ENCODE peak calls at places on chromosome X, in six cellular contexts. One of them, this sample, is unnamed.

GRCh38 chrX:149152941-149153340 is 352.2 kb downstream of the IDS start:
- DNase-seq in NCI-H345: no peak
- DNase-seq in GM04504: no peak
- DNase-seq in islet precursor cell: no peak
- DNase-seq in spleen: no peak
- DNase-seq in HEK293T: no peak
- DNase-seq in this sample: no peak

GRCh38 chrX:41737065-41737464 is 13.1 kb downstream of the GPR82 start:
- DNase-seq in NCI-H345: no peak
- DNase-seq in GM04504: no peak
- DNase-seq in islet precursor cell: no peak
- DNase-seq in spleen: no peak
- DNase-seq in HEK293T: no peak
- DNase-seq in this sample: no peak

GRCh38 chrX:38628587-38628986 is 67.2 kb downstream of the TSPAN7 start:
- DNase-seq in NCI-H345: no peak
- DNase-seq in GM04504: no peak
- DNase-seq in islet precursor cell: no peak
- DNase-seq in spleen: no peak
- DNase-seq in HEK293T: no peak
- DNase-seq in this sample: no peak

GRCh38 chrX:55480390-55481062 is 9.1 kb downstream of the USP51 start:
- DNase-seq in NCI-H345: no peak
- DNase-seq in GM04504: no peak
- DNase-seq in islet precursor cell: peak; percentile 7
- DNase-seq in spleen: no peak
- DNase-seq in HEK293T: no peak
- DNase-seq in this sample: no peak

GRCh38 chrX:97039363-97040029 is 155.8 kb downstream of the RPA4 start:
- DNase-seq in NCI-H345: peak; percentile 54
- DNase-seq in GM04504: no peak
- DNase-seq in islet precursor cell: no peak
- DNase-seq in spleen: no peak
- DNase-seq in HEK293T: no peak
- DNase-seq in this sample: no peak

GRCh38 chrX:46572295-46572936 is 1.1 kb upstream of the CHST7 start:
- DNase-seq in NCI-H345: no peak
- DNase-seq in GM04504: no peak
- DNase-seq in islet precursor cell: no peak
- DNase-seq in spleen: no peak
- DNase-seq in HEK293T: no peak
- DNase-seq in this sample: no peak

GRCh38 chrX:118383120-118383519 is 37.2 kb downstream of the WDR44 start:
- DNase-seq in NCI-H345: no peak
- DNase-seq in GM04504: no peak
- DNase-seq in islet precursor cell: no peak
- DNase-seq in spleen: no peak
- DNase-seq in HEK293T: no peak
- DNase-seq in this sample: no peak

GRCh38 chrX:10120828-10121227 is 35.9 kb upstream of the CLCN4 start:
- DNase-seq in NCI-H345: no peak
- DNase-seq in GM04504: no peak
- DNase-seq in islet precursor cell: no peak
- DNase-seq in spleen: no peak
- DNase-seq in HEK293T: no peak
- DNase-seq in this sample: no peak

GRCh38 chrX:119218198-119218597 is 17.9 kb upstream of the PGRMC1 start:
- DNase-seq in NCI-H345: peak; percentile 0
- DNase-seq in GM04504: no peak
- DNase-seq in islet precursor cell: no peak
- DNase-seq in spleen: no peak
- DNase-seq in HEK293T: peak; percentile 41
- DNase-seq in this sample: no peak

GRCh38 chrX:36431819-36432218 is 512.3 kb downstream of the CFAP47 start:
- DNase-seq in NCI-H345: no peak
- DNase-seq in GM04504: no peak
- DNase-seq in islet precursor cell: no peak
- DNase-seq in spleen: no peak
- DNase-seq in HEK293T: no peak
- DNase-seq in this sample: no peak

GRCh38 chrX:153862369-153863250 is 23.4 kb downstream of the L1CAM start:
- DNase-seq in NCI-H345: no peak
- DNase-seq in GM04504: no peak
- DNase-seq in islet precursor cell: no peak
- DNase-seq in spleen: peak; percentile 54
- DNase-seq in HEK293T: no peak
- DNase-seq in this sample: no peak

GRCh38 chrX:129529685-129530281 is 6.5 kb upstream of the SMARCA1 start:
- DNase-seq in NCI-H345: peak; percentile 48
- DNase-seq in GM04504: no peak
- DNase-seq in islet precursor cell: no peak
- DNase-seq in spleen: no peak
- DNase-seq in HEK293T: no peak
- DNase-seq in this sample: peak; percentile 45

GRCh38 chrX:63686878-63687714 is 97.9 kb downstream of the ARHGEF9 start:
- DNase-seq in NCI-H345: peak; percentile 35
- DNase-seq in GM04504: peak; percentile 47
- DNase-seq in islet precursor cell: peak; percentile 54
- DNase-seq in spleen: no peak
- DNase-seq in HEK293T: peak; percentile 49
- DNase-seq in this sample: no peak

GRCh38 chrX:46849933-46850332 is 13.1 kb downstream of the RP2 start:
- DNase-seq in NCI-H345: no peak
- DNase-seq in GM04504: no peak
- DNase-seq in islet precursor cell: no peak
- DNase-seq in spleen: no peak
- DNase-seq in HEK293T: no peak
- DNase-seq in this sample: no peak

GRCh38 chrX:74585766-74586165 is 28.7 kb downstream of the RLIM start:
- DNase-seq in NCI-H345: no peak
- DNase-seq in GM04504: no peak
- DNase-seq in islet precursor cell: no peak
- DNase-seq in spleen: no peak
- DNase-seq in HEK293T: no peak
- DNase-seq in this sample: no peak

GRCh38 chrX:9231491-9231890 is 197.6 kb upstream of the FAM9B start:
- DNase-seq in NCI-H345: no peak
- DNase-seq in GM04504: no peak
- DNase-seq in islet precursor cell: no peak
- DNase-seq in spleen: no peak
- DNase-seq in HEK293T: no peak
- DNase-seq in this sample: no peak

GRCh38 chrX:123753656-123754350 is 21.0 kb upstream of the THOC2 start:
- DNase-seq in NCI-H345: no peak
- DNase-seq in GM04504: no peak
- DNase-seq in islet precursor cell: no peak
- DNase-seq in spleen: no peak
- DNase-seq in HEK293T: no peak
- DNase-seq in this sample: no peak

GRCh38 chrX:153634832-153635231 is 12.2 kb upstream of the DUSP9 start:
- DNase-seq in NCI-H345: no peak
- DNase-seq in GM04504: no peak
- DNase-seq in islet precursor cell: no peak
- DNase-seq in spleen: peak; percentile 75
- DNase-seq in HEK293T: no peak
- DNase-seq in this sample: no peak

GRCh38 chrX:11239230-11239629 is 54.0 kb upstream of the AMELX start:
- DNase-seq in NCI-H345: no peak
- DNase-seq in GM04504: peak; percentile 33
- DNase-seq in islet precursor cell: peak; percentile 58
- DNase-seq in spleen: no peak
- DNase-seq in HEK293T: no peak
- DNase-seq in this sample: no peak

GRCh38 chrX:41092776-41093175 is 7.5 kb downstream of the USP9X start:
- DNase-seq in NCI-H345: no peak
- DNase-seq in GM04504: no peak
- DNase-seq in islet precursor cell: no peak
- DNase-seq in spleen: no peak
- DNase-seq in HEK293T: no peak
- DNase-seq in this sample: no peak

GRCh38 chrX:11264925-11265324 is 28.3 kb upstream of the AMELX start:
- DNase-seq in NCI-H345: no peak
- DNase-seq in GM04504: no peak
- DNase-seq in islet precursor cell: no peak
- DNase-seq in spleen: no peak
- DNase-seq in HEK293T: no peak
- DNase-seq in this sample: no peak

GRCh38 chrX:47650164-47651042 is at the start of gene ELK1:
- DNase-seq in NCI-H345: peak; percentile 98
- DNase-seq in GM04504: peak; percentile 95
- DNase-seq in islet precursor cell: peak; percentile 99
- DNase-seq in spleen: peak; percentile 96
- DNase-seq in HEK293T: peak; percentile 87
- DNase-seq in this sample: peak; percentile 92

GRCh38 chrX:133523526-133523925 is 108.2 kb upstream of the GPC4 start:
- DNase-seq in NCI-H345: no peak
- DNase-seq in GM04504: no peak
- DNase-seq in islet precursor cell: no peak
- DNase-seq in spleen: no peak
- DNase-seq in HEK293T: no peak
- DNase-seq in this sample: no peak

GRCh38 chrX:133353233-133353632 is 62.1 kb downstream of the GPC4 start:
- DNase-seq in NCI-H345: no peak
- DNase-seq in GM04504: no peak
- DNase-seq in islet precursor cell: no peak
- DNase-seq in spleen: no peak
- DNase-seq in HEK293T: no peak
- DNase-seq in this sample: no peak

This sample was measured in DMS153.